ENCODE peak calls at places on chromosomes 5 and 9, in seven cellular contexts. One of them, this sample, is unnamed.

GRCh38 chr9:18923167-18923566 is 109.8 kb downstream of the SAXO1 start:
- DNase-seq in heart right ventricle: no peak
- DNase-seq in stomach: no peak
- DNase-seq in keratinocyte: no peak
- DNase-seq in OCI-LY7: no peak
- DNase-seq in brain microvascular endothelial cell: no peak
- DNase-seq in aorta: no peak
- DNase-seq in this sample: no peak

GRCh38 chr5:469752-470483 is 26.9 kb downstream of the EXOC3 start:
- DNase-seq in keratinocyte: no peak
- DNase-seq in stomach: no peak
- DNase-seq in OCI-LY7: no peak
- DNase-seq in aorta: peak
- DNase-seq in brain microvascular endothelial cell: no peak
- DNase-seq in heart right ventricle: peak
- DNase-seq in this sample: no peak

GRCh38 chr5:91419571-91420537 is 36.7 kb upstream of the ARRDC3 start:
- DNase-seq in brain microvascular endothelial cell: peak
- DNase-seq in stomach: peak
- DNase-seq in heart right ventricle: peak
- DNase-seq in aorta: peak
- DNase-seq in OCI-LY7: peak
- DNase-seq in keratinocyte: peak
- DNase-seq in this sample: peak

GRCh38 chr5:81896764-81897163 is 75.1 kb upstream of the ATG10 start:
- DNase-seq in heart right ventricle: no peak
- DNase-seq in OCI-LY7: no peak
- DNase-seq in brain microvascular endothelial cell: no peak
- DNase-seq in stomach: no peak
- DNase-seq in keratinocyte: no peak
- DNase-seq in aorta: no peak
- DNase-seq in this sample: no peak

GRCh38 chr9:136351237-136351800 is 12.2 kb downstream of the DNLZ start:
- DNase-seq in stomach: no peak
- DNase-seq in heart right ventricle: no peak
- DNase-seq in brain microvascular endothelial cell: no peak
- DNase-seq in aorta: no peak
- DNase-seq in keratinocyte: no peak
- DNase-seq in OCI-LY7: no peak
- DNase-seq in this sample: no peak

GRCh38 chr5:141507387-141508091 is 18.7 kb downstream of the PCDHGC5 start:
- DNase-seq in brain microvascular endothelial cell: peak
- DNase-seq in OCI-LY7: peak
- DNase-seq in heart right ventricle: peak
- DNase-seq in aorta: peak
- DNase-seq in keratinocyte: no peak
- DNase-seq in stomach: no peak
- DNase-seq in this sample: no peak

GRCh38 chr5:136374003-136374402 is 8.7 kb upstream of the TRPC7 start:
- DNase-seq in aorta: no peak
- DNase-seq in heart right ventricle: no peak
- DNase-seq in brain microvascular endothelial cell: peak
- DNase-seq in stomach: no peak
- DNase-seq in OCI-LY7: peak
- DNase-seq in keratinocyte: no peak
- DNase-seq in this sample: no peak

GRCh38 chr5:52784741-52785140 is 3.0 kb upstream of the ITGA1 start:
- DNase-seq in stomach: no peak
- DNase-seq in brain microvascular endothelial cell: no peak
- DNase-seq in aorta: no peak
- DNase-seq in heart right ventricle: no peak
- DNase-seq in keratinocyte: no peak
- DNase-seq in OCI-LY7: no peak
- DNase-seq in this sample: no peak

GRCh38 chr9:75390951-75391350 is 302.6 kb downstream of the OSTF1 start:
- DNase-seq in aorta: no peak
- DNase-seq in stomach: no peak
- DNase-seq in keratinocyte: no peak
- DNase-seq in heart right ventricle: no peak
- DNase-seq in brain microvascular endothelial cell: no peak
- DNase-seq in OCI-LY7: no peak
- DNase-seq in this sample: no peak

GRCh38 chr9:9764821-9765220 is 848.0 kb downstream of the PTPRD start:
- DNase-seq in OCI-LY7: no peak
- DNase-seq in heart right ventricle: no peak
- DNase-seq in stomach: no peak
- DNase-seq in brain microvascular endothelial cell: peak
- DNase-seq in aorta: no peak
- DNase-seq in keratinocyte: no peak
- DNase-seq in this sample: no peak

GRCh38 chr5:104111622-104112021 is 549.0 kb upstream of the NUDT12 start:
- DNase-seq in keratinocyte: no peak
- DNase-seq in brain microvascular endothelial cell: no peak
- DNase-seq in stomach: no peak
- DNase-seq in OCI-LY7: no peak
- DNase-seq in heart right ventricle: no peak
- DNase-seq in aorta: no peak
- DNase-seq in this sample: no peak

GRCh38 chr5:145068696-145069095 is 766.4 kb downstream of the PRELID2 start:
- DNase-seq in OCI-LY7: no peak
- DNase-seq in heart right ventricle: no peak
- DNase-seq in aorta: no peak
- DNase-seq in brain microvascular endothelial cell: no peak
- DNase-seq in keratinocyte: no peak
- DNase-seq in stomach: no peak
- DNase-seq in this sample: no peak

GRCh38 chr5:80919678-80920196 is 40.4 kb upstream of the RASGRF2 start:
- DNase-seq in aorta: no peak
- DNase-seq in brain microvascular endothelial cell: no peak
- DNase-seq in heart right ventricle: no peak
- DNase-seq in stomach: no peak
- DNase-seq in OCI-LY7: no peak
- DNase-seq in keratinocyte: no peak
- DNase-seq in this sample: no peak

GRCh38 chr9:109926321-109926959 is 146.4 kb downstream of the PALM2AKAP2 start:
- DNase-seq in heart right ventricle: no peak
- DNase-seq in brain microvascular endothelial cell: no peak
- DNase-seq in stomach: no peak
- DNase-seq in keratinocyte: no peak
- DNase-seq in OCI-LY7: no peak
- DNase-seq in aorta: peak
- DNase-seq in this sample: no peak

GRCh38 chr5:75192264-75192663 is 44.4 kb downstream of the ANKRD31 start:
- DNase-seq in OCI-LY7: no peak
- DNase-seq in aorta: no peak
- DNase-seq in stomach: no peak
- DNase-seq in brain microvascular endothelial cell: no peak
- DNase-seq in heart right ventricle: no peak
- DNase-seq in keratinocyte: no peak
- DNase-seq in this sample: no peak

GRCh38 chr5:33827885-33828284 is 63.9 kb downstream of the ADAMTS12 start:
- DNase-seq in stomach: no peak
- DNase-seq in heart right ventricle: no peak
- DNase-seq in keratinocyte: no peak
- DNase-seq in aorta: no peak
- DNase-seq in brain microvascular endothelial cell: no peak
- DNase-seq in OCI-LY7: no peak
- DNase-seq in this sample: no peak

GRCh38 chr9:119793272-119793671 is 424.0 kb upstream of the BRINP1 start:
- DNase-seq in OCI-LY7: no peak
- DNase-seq in heart right ventricle: no peak
- DNase-seq in keratinocyte: no peak
- DNase-seq in stomach: no peak
- DNase-seq in brain microvascular endothelial cell: no peak
- DNase-seq in aorta: no peak
- DNase-seq in this sample: no peak

GRCh38 chr5:112412370-112412769 is 6.7 kb downstream of the EPB41L4A start:
- DNase-seq in stomach: no peak
- DNase-seq in aorta: no peak
- DNase-seq in brain microvascular endothelial cell: no peak
- DNase-seq in OCI-LY7: no peak
- DNase-seq in heart right ventricle: no peak
- DNase-seq in keratinocyte: peak
- DNase-seq in this sample: peak

GRCh38 chr5:60779431-60779830 is 64.6 kb downstream of the ELOVL7 start:
- DNase-seq in heart right ventricle: no peak
- DNase-seq in keratinocyte: no peak
- DNase-seq in aorta: no peak
- DNase-seq in OCI-LY7: no peak
- DNase-seq in stomach: no peak
- DNase-seq in brain microvascular endothelial cell: peak
- DNase-seq in this sample: no peak

GRCh38 chr5:106658150-106658549 is 1012.6 kb downstream of the EFNA5 start:
- DNase-seq in stomach: no peak
- DNase-seq in OCI-LY7: no peak
- DNase-seq in keratinocyte: no peak
- DNase-seq in aorta: no peak
- DNase-seq in heart right ventricle: no peak
- DNase-seq in brain microvascular endothelial cell: no peak
- DNase-seq in this sample: no peak

GRCh38 chr5:39616131-39616530 is 191.4 kb upstream of the DAB2 start:
- DNase-seq in keratinocyte: no peak
- DNase-seq in heart right ventricle: no peak
- DNase-seq in brain microvascular endothelial cell: no peak
- DNase-seq in stomach: no peak
- DNase-seq in aorta: no peak
- DNase-seq in OCI-LY7: no peak
- DNase-seq in this sample: no peak

GRCh38 chr9:136544549-136545064 is 1.2 kb downstream of the NOTCH1 start:
- DNase-seq in stomach: peak
- DNase-seq in aorta: peak
- DNase-seq in OCI-LY7: peak
- DNase-seq in heart right ventricle: peak
- DNase-seq in brain microvascular endothelial cell: no peak
- DNase-seq in keratinocyte: no peak
- DNase-seq in this sample: peak

GRCh38 chr5:142011572-142012185 is 1.1 kb downstream of the GNPDA1 start:
- DNase-seq in keratinocyte: no peak
- DNase-seq in OCI-LY7: no peak
- DNase-seq in brain microvascular endothelial cell: no peak
- DNase-seq in aorta: no peak
- DNase-seq in stomach: no peak
- DNase-seq in heart right ventricle: no peak
- DNase-seq in this sample: no peak

GRCh38 chr9:98201102-98201501 is 8.7 kb upstream of the CORO2A start:
- DNase-seq in keratinocyte: no peak
- DNase-seq in brain microvascular endothelial cell: no peak
- DNase-seq in aorta: no peak
- DNase-seq in stomach: no peak
- DNase-seq in heart right ventricle: no peak
- DNase-seq in OCI-LY7: peak
- DNase-seq in this sample: no peak

DNA sequence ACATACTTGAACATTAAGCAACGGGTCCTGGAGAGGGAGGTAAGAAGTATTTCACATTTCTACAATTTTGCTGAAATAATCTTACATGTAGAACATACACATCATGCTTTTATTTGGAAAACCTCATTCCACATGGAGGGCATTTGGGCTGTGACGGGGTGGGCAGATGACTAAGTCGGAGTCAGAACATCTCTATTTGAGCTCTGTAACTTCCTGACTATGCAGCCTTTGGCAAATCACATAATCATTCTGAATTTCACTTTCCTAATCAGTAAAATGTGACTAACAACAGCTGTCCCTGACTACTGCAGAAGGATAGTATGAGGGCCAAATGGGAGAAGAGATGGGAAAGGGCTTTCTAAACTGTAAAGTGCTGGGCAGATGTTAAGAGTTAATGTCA is 17.1 kb upstream of the IL6ST start:
- DNase-seq in heart right ventricle: no peak
- DNase-seq in aorta: no peak
- DNase-seq in stomach: no peak
- DNase-seq in OCI-LY7: no peak
- DNase-seq in keratinocyte: no peak
- DNase-seq in brain microvascular endothelial cell: peak
- DNase-seq in this sample: no peak
- H3K27ac ChIP-seq in heart right ventricle: peak
- H3K27ac ChIP-seq in aorta: no peak
- H3K27ac ChIP-seq in stomach: peak
- H3K27ac ChIP-seq in OCI-LY7: no peak
- H3K27ac ChIP-seq in keratinocyte: peak
- H3K27ac ChIP-seq in brain microvascular endothelial cell: peak
- H3K27ac ChIP-seq in this sample: no peak

GRCh38 chr9:105737205-105737604 is 42.9 kb downstream of the TMEM38B start:
- DNase-seq in heart right ventricle: no peak
- DNase-seq in brain microvascular endothelial cell: no peak
- DNase-seq in stomach: no peak
- DNase-seq in OCI-LY7: no peak
- DNase-seq in aorta: no peak
- DNase-seq in keratinocyte: no peak
- DNase-seq in this sample: no peak

GRCh38 chr9:105735366-105735765 is 41.0 kb downstream of the TMEM38B start:
- DNase-seq in heart right ventricle: no peak
- DNase-seq in OCI-LY7: peak
- DNase-seq in keratinocyte: no peak
- DNase-seq in aorta: no peak
- DNase-seq in brain microvascular endothelial cell: no peak
- DNase-seq in stomach: no peak
- DNase-seq in this sample: no peak
- H3K27ac ChIP-seq in heart right ventricle: no peak
- H3K27ac ChIP-seq in OCI-LY7: no peak
- H3K27ac ChIP-seq in keratinocyte: no peak
- H3K27ac ChIP-seq in aorta: no peak
- H3K27ac ChIP-seq in brain microvascular endothelial cell: no peak
- H3K27ac ChIP-seq in stomach: no peak
- H3K27ac ChIP-seq in this sample: no peak

GRCh38 chr9:112198646-112199045 is 23.5 kb upstream of the SUSD1 start:
- DNase-seq in brain microvascular endothelial cell: no peak
- DNase-seq in aorta: no peak
- DNase-seq in heart right ventricle: no peak
- DNase-seq in stomach: no peak
- DNase-seq in keratinocyte: no peak
- DNase-seq in OCI-LY7: no peak
- DNase-seq in this sample: no peak
- H3K27ac ChIP-seq in brain microvascular endothelial cell: no peak
- H3K27ac ChIP-seq in aorta: no peak
- H3K27ac ChIP-seq in heart right ventricle: no peak
- H3K27ac ChIP-seq in stomach: no peak
- H3K27ac ChIP-seq in keratinocyte: no peak
- H3K27ac ChIP-seq in OCI-LY7: no peak
- H3K27ac ChIP-seq in this sample: no peak

DNA sequence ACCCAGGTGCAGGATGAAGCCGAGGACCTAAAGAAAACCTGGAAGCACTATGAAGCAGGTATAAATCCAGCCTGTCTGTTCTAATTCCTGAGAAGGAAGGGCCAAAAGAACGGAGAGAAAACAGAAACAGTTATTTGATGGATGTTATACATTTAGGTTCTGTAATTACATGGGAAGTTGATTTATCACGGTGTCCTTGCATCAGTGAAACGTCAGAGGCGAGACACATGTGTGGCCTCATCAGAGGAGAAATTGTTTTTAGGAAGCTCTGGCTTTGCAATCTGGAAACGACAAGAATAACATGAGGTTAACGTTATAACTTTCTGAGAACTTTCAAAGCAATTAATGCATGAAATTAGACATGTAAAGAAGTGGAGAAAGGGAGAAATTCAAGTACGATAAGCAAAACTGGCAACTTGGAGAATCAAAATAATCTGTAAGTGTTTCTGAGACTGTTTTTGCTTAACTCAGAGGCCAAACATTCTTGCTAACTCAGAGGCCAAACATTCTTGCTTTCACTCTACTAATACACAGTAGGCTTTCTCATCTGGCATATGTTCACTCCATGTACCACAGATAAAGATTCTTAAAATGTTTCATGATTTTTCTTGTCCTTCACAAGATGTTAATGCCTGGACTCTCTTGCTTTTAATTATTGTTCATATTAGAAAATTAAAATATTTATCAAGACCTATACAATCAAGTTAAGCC is 932.9 kb downstream of the TLE4 start:
- DNase-seq in stomach: no peak
- DNase-seq in heart right ventricle: no peak
- DNase-seq in aorta: no peak
- DNase-seq in brain microvascular endothelial cell: peak
- DNase-seq in OCI-LY7: no peak
- DNase-seq in keratinocyte: no peak
- DNase-seq in this sample: no peak
- H3K27ac ChIP-seq in stomach: no peak
- H3K27ac ChIP-seq in heart right ventricle: peak
- H3K27ac ChIP-seq in aorta: no peak
- H3K27ac ChIP-seq in brain microvascular endothelial cell: peak
- H3K27ac ChIP-seq in OCI-LY7: no peak
- H3K27ac ChIP-seq in keratinocyte: no peak
- H3K27ac ChIP-seq in this sample: no peak